ENCODE peak calls at places on chromosomes 13 and 19, in six cellular contexts. Y, M, H, X, V and S are unnamed samples.

GRCh38 chr13:101423872-101424271 is 7.6 kb upstream of the NALCN start:
- DNase-seq in Y (no peak), M (no peak), H (no peak), X (no peak), V (no peak), S (no peak)

GRCh38 chr13:28316129-28316528 is 177.8 kb downstream of the PAN3 start:
- DNase-seq in Y (no peak), M (no peak), H (no peak), X (no peak), V (no peak), S (peak; percentile 61)

GRCh38 chr19:40716031-40716654 is 543 bp downstream of the COQ8B start:
- DNase-seq in Y (no peak), M (peak; percentile 89), H (no peak), X (peak; percentile 52), V (no peak), S (peak; percentile 81)

GRCh38 chr19:35000647-35001501 is 751 bp downstream of the GRAMD1A start:
- DNase-seq in Y (no peak), M (no peak), H (no peak), X (peak; percentile 87), V (no peak), S (peak; percentile 52)

GRCh38 chr19:5993516-5994406 is 15.8 kb upstream of the RANBP3 start:
- DNase-seq in Y (no peak), M (no peak), H (no peak), X (no peak), V (peak; percentile 55), S (peak; percentile 44)

GRCh38 chr13:22047082-22047784 is 376.4 kb downstream of the FGF9 start:
- DNase-seq in Y (no peak), M (no peak), H (no peak), X (no peak), V (no peak), S (peak; percentile 65)

GRCh38 chr13:100542546-100543156 is 45.9 kb downstream of the GGACT start:
- DNase-seq in Y (no peak), M (no peak), H (no peak), X (no peak), V (no peak), S (no peak)

GRCh38 chr13:98998831-98999634 is 21.2 kb upstream of the DOCK9 start:
- DNase-seq in Y (no peak), M (no peak), H (no peak), X (no peak), V (no peak), S (no peak)

GRCh38 chr19:18170714-18171255 is 2.8 kb upstream of the IFI30 start:
- DNase-seq in Y (no peak), M (no peak), H (no peak), X (no peak), V (peak; percentile 27), S (peak; percentile 79)